ENCODE peak calls at places on chromosomes 3 and 15, in six cellular contexts. Q, A, M, R, E and N are unnamed samples.

GRCh38 chr15:96416218-96416933 is 85.9 kb downstream of the NR2F2 start:
- DNase-seq in E (peak; percentile 74), M (no peak), R (peak; percentile 63), Q (no peak), A (no peak), N (no peak)

GRCh38 chr3:46930945-46931403 is 45.6 kb downstream of the CCDC12 start:
- DNase-seq in R (no peak), A (no peak), Q (peak; percentile 69), M (peak; percentile 57), E (no peak), N (no peak)

GRCh38 chr15:78565097-78565950 is at the start of gene CHRNA5:
- DNase-seq in M (peak; percentile 78), R (peak; percentile 98), Q (peak; percentile 88), E (peak; percentile 98), A (peak; percentile 79), N (peak; percentile 81)

GRCh38 chr3:194075802-194076460 is 60.0 kb upstream of the HES1 start:
- DNase-seq in Q (peak; percentile 24), R (peak; percentile 31), M (no peak), A (no peak), E (no peak), N (no peak)

GRCh38 chr3:87145553-87145952 is 81.6 kb upstream of the CHMP2B start:
- DNase-seq in E (peak; percentile 80), A (peak; percentile 42), R (peak; percentile 17), M (peak; percentile 30), Q (peak; percentile 48), N (peak; percentile 23)

GRCh38 chr15:66841953-66842681 is 140.1 kb downstream of the SMAD6 start:
- DNase-seq in Q (peak; percentile 82), E (peak; percentile 67), A (peak; percentile 47), R (peak; percentile 81), M (no peak), N (peak; percentile 98)

GRCh38 chr3:124168271-124168670 is 176.3 kb upstream of the ROPN1 start:
- DNase-seq in M (no peak), A (no peak), E (no peak), R (no peak), Q (peak; percentile 71), N (peak; percentile 50)

GRCh38 chr15:50685191-50685975 is 1.2 kb downstream of the TRPM7 start:
- DNase-seq in E (peak; percentile 20), Q (peak; percentile 2), M (peak; percentile 17), A (no peak), R (no peak), N (peak; percentile 39)

GRCh38 chr3:151426337-151426648 is 34.6 kb downstream of the IGSF10 start:
- DNase-seq in Q (no peak), M (peak; percentile 52), A (peak; percentile 15), R (no peak), E (no peak), N (no peak)

GRCh38 chr3:66481071-66482001 is 19.5 kb downstream of the LRIG1 start:
- DNase-seq in R (no peak), M (no peak), A (no peak), E (no peak), Q (no peak), N (no peak)

GRCh38 chr3:146577662-146578061 is 27.5 kb downstream of the PLSCR5 start:
- DNase-seq in Q (peak; percentile 76), A (peak; percentile 47), M (peak; percentile 34), R (peak; percentile 29), E (peak; percentile 53), N (peak; percentile 70)

GRCh38 chr3:194133661-194134230 is 2.2 kb upstream of the HES1 start:
- DNase-seq in M (peak; percentile 51), A (no peak), R (no peak), Q (peak; percentile 44), E (peak; percentile 84), N (peak; percentile 83)

GRCh38 chr15:95295905-95296618 is 1034.4 kb upstream of the NR2F2 start:
- DNase-seq in M (no peak), R (no peak), Q (no peak), E (no peak), A (no peak), N (peak; percentile 5)

GRCh38 chr3:70821602-70822001 is 509.2 kb upstream of the MDFIC2 start:
- DNase-seq in Q (no peak), E (no peak), R (no peak), M (no peak), A (no peak), N (no peak)

GRCh38 chr3:156218353-156218744 is 98.0 kb downstream of the KCNAB1 start:
- DNase-seq in Q (peak; percentile 75), E (no peak), R (no peak), M (no peak), A (no peak), N (no peak)

GRCh38 chr15:60966316-60966715 is 262.8 kb downstream of the RORA start:
- DNase-seq in Q (no peak), R (no peak), E (no peak), A (no peak), M (no peak), N (peak; percentile 60)

GRCh38 chr3:20040476-20041196 is 390 bp downstream of the KAT2B start:
- DNase-seq in R (peak; percentile 94), M (peak; percentile 87), Q (peak; percentile 59), A (peak; percentile 34), E (peak; percentile 81), N (peak; percentile 82)

GRCh38 chr3:114775395-114775794 is 371.7 kb downstream of the ZBTB20 start:
- DNase-seq in R (no peak), A (no peak), M (no peak), E (no peak), Q (no peak), N (peak; percentile 31)

GRCh38 chr15:62566248-62566647 is 401.2 kb upstream of the C2CD4B start:
- DNase-seq in A (no peak), M (no peak), Q (peak; percentile 35), R (peak; percentile 13), E (no peak), N (peak; percentile 66)

GRCh38 chr3:181278468-181279238 is 289.1 kb upstream of the DNAJC19 start:
- DNase-seq in Q (no peak), A (no peak), R (peak; percentile 42), M (peak; percentile 25), E (peak; percentile 21), N (no peak)

GRCh38 chr3:51717446-51717845 is 10.6 kb downstream of the GRM2 start:
- DNase-seq in E (no peak), Q (no peak), A (no peak), R (no peak), M (no peak), N (no peak)

GRCh38 chr3:126607214-126607908 is 47.6 kb downstream of the TXNRD3 start:
- DNase-seq in A (no peak), Q (peak; percentile 43), M (no peak), R (no peak), E (no peak), N (peak; percentile 75)

GRCh38 chr3:126617574-126617973 is 37.4 kb downstream of the TXNRD3 start:
- DNase-seq in E (no peak), A (no peak), Q (no peak), M (no peak), R (no peak), N (no peak)

GRCh38 chr3:126616931-126617330 is 38.0 kb downstream of the TXNRD3 start:
- DNase-seq in A (no peak), Q (peak; percentile 3), R (no peak), E (no peak), M (no peak), N (no peak)

GRCh38 chr3:126613481-126614187 is 41.3 kb downstream of the TXNRD3 start:
- DNase-seq in R (no peak), A (no peak), E (no peak), M (no peak), Q (no peak), N (peak; percentile 38)

GRCh38 chr3:126612464-126613205 is 42.3 kb downstream of the TXNRD3 start:
- DNase-seq in M (no peak), Q (no peak), A (no peak), E (no peak), R (no peak), N (no peak)
- H3K27ac ChIP-seq in M (no peak overlapping the region), Q (no peak overlapping the region), A (no peak overlapping the region), E (no peak overlapping the region), R (no peak overlapping the region), N (no peak overlapping the region)

DNA sequence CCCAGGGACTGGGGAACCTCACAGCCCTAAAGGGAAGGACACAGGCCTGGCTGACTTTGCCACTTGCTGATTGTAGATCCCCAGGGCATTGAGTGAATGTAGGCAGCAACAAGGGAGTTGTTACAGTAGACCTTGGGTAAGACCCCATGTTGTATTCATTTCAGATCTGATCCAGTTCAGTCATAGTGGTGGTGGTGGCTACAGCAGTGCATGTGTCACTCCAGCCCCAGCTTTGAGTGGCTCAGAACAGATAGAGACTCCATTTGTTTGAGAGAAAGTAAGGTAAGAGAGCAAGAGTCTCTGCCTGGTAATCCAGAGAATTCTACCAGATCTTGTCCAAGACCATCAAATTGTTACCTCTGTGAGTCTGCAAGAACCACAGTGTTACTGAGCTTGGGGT is 278.7 kb upstream of the SATB1 start:
- DNase-seq in E (no peak), M (no peak), Q (no peak), A (no peak), R (no peak), N (no peak)
- TF ChIP-seq EZH2phosphoT487 in E (no peak), M (no peak), Q (no peak), A (no peak), R (no peak), N (no peak)

DNA sequence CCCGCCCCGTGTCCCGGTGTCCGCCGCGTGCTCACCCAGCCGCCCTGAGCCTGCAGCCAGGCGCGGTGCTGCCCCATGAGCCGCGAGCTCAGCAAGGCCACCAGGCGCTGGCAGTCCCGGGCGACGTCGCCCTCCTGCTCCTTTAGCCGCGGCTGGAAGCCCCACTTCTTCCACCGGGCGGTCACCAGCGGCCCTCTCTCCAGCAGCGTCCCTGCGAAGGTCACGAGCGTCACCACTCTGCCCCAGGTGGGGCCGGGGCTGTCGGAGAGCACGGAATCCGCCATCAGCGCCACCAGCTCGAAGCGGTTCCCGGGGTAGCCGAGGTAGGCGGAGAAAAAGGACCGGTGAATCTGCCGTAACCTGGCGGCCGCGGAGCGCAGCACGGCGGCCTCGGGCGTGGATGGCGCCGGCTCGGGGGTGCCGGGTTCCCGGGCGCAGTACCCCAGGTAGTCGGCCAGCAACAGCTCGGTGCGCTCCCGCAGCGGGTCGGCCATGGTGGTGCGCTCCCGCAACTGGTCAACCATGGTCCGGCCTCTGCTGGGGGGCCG is 298 bp downstream of the BCL2L10 start:
- DNase-seq in Q (no peak), A (no peak), M (no peak), E (peak; percentile 72), R (no peak), N (peak; percentile 45)
- H3K27ac ChIP-seq in Q (no peak overlapping the region), A (no peak overlapping the region), M (no peak overlapping the region), E (no peak overlapping the region), R (no peak overlapping the region), N (no peak overlapping the region)

GRCh38 chr15:39493393-39494067 is 87.3 kb upstream of the THBS1 start:
- DNase-seq in A (no peak), Q (no peak), R (no peak), E (no peak), M (no peak), N (no peak)
- TF ChIP-seq EZH2phosphoT487 in A (no peak), Q (no peak), R (no peak), E (no peak), M (no peak), N (no peak)

GRCh38 chr15:88693191-88693590 is 54.4 kb downstream of the ISG20 start:
- DNase-seq in A (no peak), E (no peak), M (no peak), R (no peak), Q (no peak), N (no peak)

GRCh38 chr15:88684345-88684744 is 45.5 kb downstream of the ISG20 start:
- DNase-seq in R (no peak), A (no peak), E (no peak), M (no peak), Q (no peak), N (no peak)

GRCh38 chr15:88686166-88686565 is 47.4 kb downstream of the ISG20 start:
- DNase-seq in R (no peak), Q (no peak), E (no peak), M (no peak), A (no peak), N (no peak)

GRCh38 chr15:88690331-88690730 is 51.5 kb downstream of the ISG20 start:
- DNase-seq in A (no peak), R (no peak), E (no peak), Q (no peak), M (no peak), N (no peak)

GRCh38 chr15:88688394-88688933 is 49.6 kb downstream of the ISG20 start:
- DNase-seq in Q (no peak), M (no peak), A (no peak), R (no peak), E (no peak), N (no peak)
- H3K27ac ChIP-seq in Q (no peak overlapping the region), M (no peak overlapping the region), A (no peak overlapping the region), R (no peak overlapping the region), E (no peak overlapping the region), N (no peak overlapping the region)